ENCODE peak calls at places on chromosomes 3 and 15, in six cellular contexts. One of them, this sample, is unnamed.

GRCh38 chr3:26280517-26280916 is 342.1 kb upstream of the LRRC3B start:
- DNase-seq in PC-3: no peak
- DNase-seq in right atrium auricular region: no peak
- DNase-seq in lower lobe of right lung: no peak
- DNase-seq in kidney: no peak
- DNase-seq in GM12865: no peak
- DNase-seq in this sample: no peak

GRCh38 chr15:57334257-57334656 is 42.0 kb upstream of the CGNL1 start:
- DNase-seq in kidney: no peak
- DNase-seq in lower lobe of right lung: no peak
- DNase-seq in GM12865: no peak
- DNase-seq in PC-3: peak; percentile 62
- DNase-seq in right atrium auricular region: no peak
- DNase-seq in this sample: no peak

GRCh38 chr3:14267976-14268375 is 89.4 kb downstream of the LSM3 start:
- DNase-seq in GM12865: no peak
- DNase-seq in right atrium auricular region: no peak
- DNase-seq in kidney: no peak
- DNase-seq in PC-3: peak; percentile 53
- DNase-seq in lower lobe of right lung: no peak
- DNase-seq in this sample: no peak

GRCh38 chr3:48795997-48796732 is 51.5 kb downstream of the PRKAR2A start:
- DNase-seq in GM12865: no peak
- DNase-seq in kidney: no peak
- DNase-seq in lower lobe of right lung: no peak
- DNase-seq in PC-3: no peak
- DNase-seq in right atrium auricular region: no peak
- DNase-seq in this sample: peak; percentile 11

GRCh38 chr3:194079702-194080172 is 56.2 kb upstream of the HES1 start:
- DNase-seq in right atrium auricular region: no peak
- DNase-seq in GM12865: no peak
- DNase-seq in PC-3: no peak
- DNase-seq in kidney: no peak
- DNase-seq in lower lobe of right lung: no peak
- DNase-seq in this sample: no peak

GRCh38 chr3:177824841-177825240 is 627.6 kb upstream of the TBL1XR1 start:
- DNase-seq in GM12865: no peak
- DNase-seq in PC-3: no peak
- DNase-seq in kidney: no peak
- DNase-seq in lower lobe of right lung: no peak
- DNase-seq in right atrium auricular region: no peak
- DNase-seq in this sample: no peak

GRCh38 chr3:84547971-84548970 is 410.5 kb upstream of the CADM2 start:
- DNase-seq in PC-3: peak; percentile 66
- DNase-seq in right atrium auricular region: no peak
- DNase-seq in lower lobe of right lung: no peak
- DNase-seq in kidney: no peak
- DNase-seq in GM12865: peak; percentile 23
- DNase-seq in this sample: peak; percentile 65

GRCh38 chr3:20648294-20648693 is 462.3 kb upstream of the SGO1 start:
- DNase-seq in lower lobe of right lung: no peak
- DNase-seq in PC-3: peak; percentile 59
- DNase-seq in GM12865: no peak
- DNase-seq in right atrium auricular region: no peak
- DNase-seq in kidney: no peak
- DNase-seq in this sample: no peak

GRCh38 chr3:48881006-48881405 is 17.7 kb downstream of the SLC25A20 start:
- DNase-seq in GM12865: no peak
- DNase-seq in lower lobe of right lung: no peak
- DNase-seq in right atrium auricular region: no peak
- DNase-seq in kidney: no peak
- DNase-seq in PC-3: no peak
- DNase-seq in this sample: no peak

DNA sequence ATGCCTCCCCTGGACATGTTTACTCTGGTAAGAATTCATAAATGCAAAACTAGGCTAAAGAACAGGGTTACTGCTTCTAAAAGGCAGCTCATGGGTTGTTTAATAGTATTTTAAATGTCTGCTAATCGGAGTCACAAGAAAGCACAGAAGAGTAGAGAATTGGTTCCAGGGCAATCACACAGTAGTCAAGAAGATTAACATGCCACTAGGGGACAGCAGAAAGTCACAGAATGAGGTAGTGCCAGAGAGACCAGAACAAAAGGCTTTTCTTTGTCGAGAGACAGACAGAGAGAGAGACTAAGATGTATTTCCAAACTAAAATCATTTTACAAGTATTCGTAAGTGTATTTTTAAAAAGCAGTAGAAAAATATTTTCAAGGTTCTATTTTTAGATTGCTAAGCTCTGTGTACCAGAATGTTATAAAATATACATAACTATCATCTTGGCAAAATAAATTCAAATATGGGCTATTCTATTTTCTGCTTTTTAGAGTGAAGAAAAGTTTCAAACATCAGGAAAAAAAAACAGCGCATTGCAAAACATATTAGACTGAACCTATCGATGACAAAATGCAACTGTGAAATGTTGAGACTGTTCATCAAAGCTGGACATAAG is 78.3 kb upstream of the CDIN1 start:
- DNase-seq in lower lobe of right lung: no peak
- DNase-seq in PC-3: peak; percentile 87
- DNase-seq in right atrium auricular region: no peak
- DNase-seq in kidney: no peak
- DNase-seq in GM12865: peak; percentile 77
- DNase-seq in this sample: peak; percentile 59
- TF ChIP-seq CTCF in lower lobe of right lung: peak; percentile 56
- TF ChIP-seq CTCF in PC-3: peak; percentile 95
- TF ChIP-seq CTCF in right atrium auricular region: peak; percentile 55
- TF ChIP-seq CTCF in kidney: peak; percentile 81
- TF ChIP-seq CTCF in GM12865: peak; percentile 90
- TF ChIP-seq CTCF in this sample: peak; percentile 55

DNA sequence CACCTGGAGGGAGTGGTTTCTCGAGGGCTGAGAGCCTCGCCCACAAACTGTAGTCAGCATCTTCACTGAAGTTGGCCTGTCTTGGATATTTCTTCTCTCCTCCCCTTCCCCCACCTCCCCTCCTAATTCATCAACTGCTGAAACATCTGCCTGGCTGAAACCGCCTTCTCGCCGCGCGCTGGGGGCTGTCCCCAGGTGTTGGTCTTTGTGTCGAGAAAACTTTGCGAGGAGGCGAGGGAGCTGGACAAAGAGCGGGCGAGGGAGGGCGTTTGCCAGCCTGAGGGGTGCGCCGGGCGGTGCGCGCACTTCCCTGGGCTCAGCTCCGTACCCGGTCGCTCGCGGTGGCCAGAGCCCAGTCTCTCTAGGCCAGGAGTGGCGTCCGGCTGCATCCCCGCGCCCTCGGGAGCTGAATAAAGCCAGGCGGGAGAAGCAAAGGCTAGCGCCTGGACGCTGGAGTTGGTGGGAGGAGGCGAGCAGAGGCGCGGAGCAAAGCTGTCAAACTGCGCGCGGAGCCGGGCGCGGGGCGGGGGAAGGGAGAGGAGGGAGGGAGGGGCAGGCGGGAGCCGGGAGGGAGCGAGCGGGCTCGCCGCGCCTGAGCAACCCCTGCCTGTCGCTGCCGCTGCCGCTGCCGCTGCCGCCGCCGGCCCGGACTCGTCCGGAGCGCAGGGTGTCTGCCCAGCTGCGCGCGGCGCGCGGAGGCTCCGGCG is at the start of gene ST8SIA2:
- DNase-seq in kidney: no peak
- DNase-seq in PC-3: no peak
- DNase-seq in right atrium auricular region: no peak
- DNase-seq in GM12865: no peak
- DNase-seq in lower lobe of right lung: no peak
- DNase-seq in this sample: no peak
- H3K4me3 ChIP-seq in kidney: no peak within 1 kb of the TSS
- H3K4me3 ChIP-seq in PC-3: no peak within 1 kb of the TSS
- H3K4me3 ChIP-seq in right atrium auricular region: peak within 1 kb of the TSS; percentile 51
- H3K4me3 ChIP-seq in GM12865: no peak within 1 kb of the TSS
- H3K4me3 ChIP-seq in lower lobe of right lung: peak within 1 kb of the TSS; percentile 2
- H3K4me3 ChIP-seq in this sample: no peak within 1 kb of the TSS

GRCh38 chr3:152938974-152939636 is 104.2 kb downstream of the P2RY1 start:
- DNase-seq in GM12865: no peak
- DNase-seq in kidney: no peak
- DNase-seq in right atrium auricular region: no peak
- DNase-seq in lower lobe of right lung: no peak
- DNase-seq in PC-3: no peak
- DNase-seq in this sample: no peak
- TF ChIP-seq CTCF in GM12865: no peak
- TF ChIP-seq CTCF in kidney: no peak
- TF ChIP-seq CTCF in right atrium auricular region: no peak
- TF ChIP-seq CTCF in lower lobe of right lung: no peak
- TF ChIP-seq CTCF in PC-3: peak; percentile 40
- TF ChIP-seq CTCF in this sample: no peak

GRCh38 chr15:49424954-49425353 is 1.9 kb downstream of the FGF7 start:
- DNase-seq in kidney: no peak
- DNase-seq in lower lobe of right lung: no peak
- DNase-seq in GM12865: no peak
- DNase-seq in right atrium auricular region: no peak
- DNase-seq in PC-3: no peak
- DNase-seq in this sample: no peak

GRCh38 chr15:49421991-49422390 is 1.1 kb upstream of the FGF7 start:
- DNase-seq in PC-3: peak; percentile 68
- DNase-seq in kidney: peak; percentile 29
- DNase-seq in GM12865: peak; percentile 70
- DNase-seq in right atrium auricular region: peak; percentile 62
- DNase-seq in lower lobe of right lung: peak; percentile 64
- DNase-seq in this sample: peak; percentile 37

GRCh38 chr15:49423021-49423420 is at the start of gene FGF7:
- DNase-seq in lower lobe of right lung: no peak
- DNase-seq in GM12865: no peak
- DNase-seq in PC-3: no peak
- DNase-seq in right atrium auricular region: no peak
- DNase-seq in kidney: no peak
- DNase-seq in this sample: no peak

GRCh38 chr15:49427369-49427768 is 4.3 kb downstream of the FGF7 start:
- DNase-seq in lower lobe of right lung: no peak
- DNase-seq in kidney: no peak
- DNase-seq in right atrium auricular region: no peak
- DNase-seq in GM12865: no peak
- DNase-seq in PC-3: no peak
- DNase-seq in this sample: no peak

DNA sequence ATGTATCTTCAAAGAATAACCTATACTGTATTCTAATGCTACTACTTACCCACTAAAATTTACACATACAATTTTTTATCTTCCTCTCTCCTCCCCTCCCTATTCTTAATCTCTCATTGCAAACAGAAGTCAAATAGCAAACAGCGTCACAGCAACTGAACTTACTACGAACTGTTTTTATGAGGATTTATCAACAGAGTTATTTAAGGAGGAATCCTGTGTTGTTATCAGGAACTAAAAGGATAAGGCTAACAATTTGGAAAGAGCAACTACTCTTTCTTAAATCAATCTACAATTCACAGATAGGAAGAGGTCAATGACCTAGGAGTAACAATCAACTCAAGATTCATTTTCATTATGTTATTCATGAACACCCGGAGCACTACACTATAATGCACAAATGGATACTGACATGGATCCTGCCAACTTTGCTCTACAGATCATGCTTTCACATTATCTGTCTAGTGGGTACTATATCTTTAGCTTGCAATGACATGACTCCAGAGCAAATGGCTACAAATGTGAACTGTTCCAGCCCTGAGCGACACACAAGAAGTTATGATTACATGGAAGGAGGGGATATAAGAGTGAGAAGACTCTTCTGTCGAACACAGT is 971 bp downstream of the FGF7 start:
- DNase-seq in lower lobe of right lung: no peak
- DNase-seq in kidney: no peak
- DNase-seq in GM12865: no peak
- DNase-seq in PC-3: no peak
- DNase-seq in right atrium auricular region: no peak
- DNase-seq in this sample: no peak
- H3K4me3 ChIP-seq in lower lobe of right lung: peak overlapping the region; percentile 47
- H3K4me3 ChIP-seq in kidney: peak overlapping the region; percentile 33
- H3K4me3 ChIP-seq in GM12865: no peak overlapping the region
- H3K4me3 ChIP-seq in PC-3: no peak overlapping the region
- H3K4me3 ChIP-seq in right atrium auricular region: peak overlapping the region; percentile 40
- H3K4me3 ChIP-seq in this sample: no peak overlapping the region

DNA sequence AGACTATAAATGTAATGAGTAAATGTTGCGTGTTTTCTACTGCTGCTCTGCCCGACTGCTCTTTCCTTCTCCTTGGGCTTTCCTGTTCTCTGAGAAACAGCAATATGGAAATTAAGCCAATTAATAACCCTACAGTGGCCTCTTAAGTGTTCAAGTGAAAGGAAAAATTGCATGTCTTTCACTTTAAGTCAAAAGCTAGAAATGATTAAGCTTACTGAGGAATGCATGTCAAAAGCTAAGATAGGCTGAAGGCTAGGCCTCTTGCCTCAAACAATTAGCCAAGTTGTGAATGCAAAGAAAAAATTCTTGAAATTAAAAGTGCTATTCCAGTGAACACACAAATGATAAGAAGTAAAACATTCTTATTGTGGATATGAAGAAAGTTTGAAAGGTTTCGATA is 55.0 kb downstream of the ATP2C1 start:
- DNase-seq in lower lobe of right lung: no peak
- DNase-seq in PC-3: no peak
- DNase-seq in GM12865: no peak
- DNase-seq in kidney: no peak
- DNase-seq in right atrium auricular region: no peak
- DNase-seq in this sample: no peak
- TF ChIP-seq CTCF in lower lobe of right lung: no peak
- TF ChIP-seq CTCF in PC-3: no peak
- TF ChIP-seq CTCF in GM12865: no peak
- TF ChIP-seq CTCF in kidney: no peak
- TF ChIP-seq CTCF in right atrium auricular region: no peak
- TF ChIP-seq CTCF in this sample: no peak

DNA sequence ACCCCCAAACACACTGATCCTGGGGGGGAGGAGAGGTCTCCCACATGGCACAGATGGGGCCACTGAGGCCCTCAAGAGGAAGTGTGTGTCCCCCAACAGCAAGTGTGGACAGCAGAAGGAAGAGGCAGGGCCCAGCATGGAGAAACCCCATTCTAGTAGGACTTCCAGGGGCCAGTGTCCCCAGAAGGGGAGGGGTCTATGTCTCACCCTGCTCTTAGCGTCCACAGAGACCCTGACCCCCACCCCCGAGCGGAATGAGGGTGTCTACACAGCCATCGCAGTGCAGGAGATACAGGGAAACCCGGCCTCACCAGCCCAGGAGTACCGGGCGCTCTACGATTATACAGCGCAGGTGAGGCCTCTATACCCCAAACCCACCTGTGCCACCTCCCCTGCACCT is 35.3 kb downstream of the TSPAN3 start:
- DNase-seq in kidney: peak; percentile 68
- DNase-seq in right atrium auricular region: peak; percentile 43
- DNase-seq in GM12865: no peak
- DNase-seq in PC-3: no peak
- DNase-seq in lower lobe of right lung: no peak
- DNase-seq in this sample: no peak
- H3K4me3 ChIP-seq in kidney: no peak overlapping the region
- H3K4me3 ChIP-seq in right atrium auricular region: no peak overlapping the region
- H3K4me3 ChIP-seq in GM12865: no peak overlapping the region
- H3K4me3 ChIP-seq in PC-3: no peak overlapping the region
- H3K4me3 ChIP-seq in lower lobe of right lung: no peak overlapping the region
- H3K4me3 ChIP-seq in this sample: no peak overlapping the region

GRCh38 chr3:119420196-119420595 is 43.2 kb downstream of the TMEM39A start:
- DNase-seq in lower lobe of right lung: no peak
- DNase-seq in right atrium auricular region: no peak
- DNase-seq in GM12865: no peak
- DNase-seq in kidney: no peak
- DNase-seq in PC-3: peak; percentile 41
- DNase-seq in this sample: no peak
- TF ChIP-seq CTCF in lower lobe of right lung: no peak
- TF ChIP-seq CTCF in right atrium auricular region: no peak
- TF ChIP-seq CTCF in GM12865: no peak
- TF ChIP-seq CTCF in kidney: no peak
- TF ChIP-seq CTCF in PC-3: peak; percentile 57
- TF ChIP-seq CTCF in this sample: peak; percentile 11

GRCh38 chr3:72077473-72078259 is 292.7 kb upstream of the PROK2 start:
- DNase-seq in PC-3: no peak
- DNase-seq in kidney: no peak
- DNase-seq in right atrium auricular region: no peak
- DNase-seq in lower lobe of right lung: no peak
- DNase-seq in GM12865: peak; percentile 78
- DNase-seq in this sample: no peak
- H3K4me3 ChIP-seq in PC-3: no peak overlapping the region
- H3K4me3 ChIP-seq in kidney: no peak overlapping the region
- H3K4me3 ChIP-seq in right atrium auricular region: no peak overlapping the region
- H3K4me3 ChIP-seq in lower lobe of right lung: no peak overlapping the region
- H3K4me3 ChIP-seq in GM12865: peak overlapping the region; percentile 11
- H3K4me3 ChIP-seq in this sample: no peak overlapping the region